ENCODE peak calls at places on chromosomes 16 and 17, in nine cellular contexts. N is left lung; R is AG04450; V is vagina; L is H9; S is CD4-positive, alpha-beta T cell; I is brain microvascular endothelial cell; X is upper lobe of right lung; A is hepatocyte. Q is an unnamed sample.

GRCh38 chr17:4785311-4786110 is 653 bp downstream of the VMO1 start:
- DNase-seq in N (peak; percentile 81), R (no peak), V (no peak), L (peak; percentile 41), S (no peak), I (no peak), X (no peak), A (no peak), Q (no peak)

GRCh38 chr16:69762843-69763556 is 868 bp downstream of the WWP2 start:
- DNase-seq in N (no peak), R (no peak), V (no peak), L (no peak), S (no peak), I (peak; percentile 20), X (no peak), A (peak; percentile 61), Q (no peak)

GRCh38 chr17:29179232-29180036 is 764 bp downstream of the MYO18A start:
- DNase-seq in N (peak; percentile 87), R (no peak), V (no peak), L (peak; percentile 98), S (no peak), I (no peak), X (peak; percentile 90), A (peak; percentile 86), Q (peak; percentile 83)

GRCh38 chr17:50699410-50699809 is 8.3 kb downstream of the ANKRD40 start:
- DNase-seq in N (no peak), R (no peak), V (no peak), L (no peak), S (no peak), I (no peak), X (no peak), A (no peak), Q (no peak)

GRCh38 chr16:61313931-61314330 is 722.3 kb downstream of the CDH8 start:
- DNase-seq in N (no peak), R (no peak), V (no peak), L (no peak), S (no peak), I (peak; percentile 13), X (no peak), A (no peak), Q (no peak)

GRCh38 chr17:67385122-67385988 is 8.3 kb downstream of the PITPNC1 start:
- DNase-seq in N (no peak), R (no peak), V (no peak), L (no peak), S (no peak), I (no peak), X (no peak), A (no peak), Q (no peak)

GRCh38 chr16:47229053-47229640 is 85.4 kb upstream of the NETO2 start:
- DNase-seq in N (no peak), R (no peak), V (no peak), L (no peak), S (no peak), I (no peak), X (no peak), A (no peak), Q (no peak)

GRCh38 chr16:85123891-85124635 is 11.8 kb upstream of the CIBAR2 start:
- DNase-seq in N (peak; percentile 83), R (peak; percentile 68), V (no peak), L (peak; percentile 58), S (no peak), I (peak; percentile 73), X (no peak), A (peak; percentile 41), Q (peak; percentile 26)

GRCh38 chr16:67419931-67420330 is 3.7 kb upstream of the ZDHHC1 start:
- DNase-seq in N (no peak), R (no peak), V (no peak), L (no peak), S (no peak), I (no peak), X (no peak), A (no peak), Q (no peak)

GRCh38 chr17:57215317-57215716 is 41.0 kb upstream of the MSI2 start:
- DNase-seq in N (no peak), R (no peak), V (no peak), L (no peak), S (no peak), I (no peak), X (no peak), A (peak; percentile 36), Q (peak; percentile 69)

GRCh38 chr16:13660807-13661206 is 259.1 kb upstream of the ERCC4 start:
- DNase-seq in N (no peak), R (no peak), V (no peak), L (no peak), S (no peak), I (no peak), X (no peak), A (no peak), Q (no peak)
- TF ChIP-seq CTCF in N (no peak), R (no peak), V (no peak), L (no peak), S (no peak), I (no peak), X (no peak), A (no peak), Q (no peak)

GRCh38 chr16:51109173-51109572 is 41.9 kb downstream of the SALL1 start:
- DNase-seq in N (no peak), R (no peak), V (no peak), L (no peak), S (no peak), I (no peak), X (no peak), A (no peak), Q (no peak)
- H3K27ac ChIP-seq in N (no peak overlapping the region), R (no peak overlapping the region), V (no peak overlapping the region), L (no peak overlapping the region), S (no peak overlapping the region), I (no peak overlapping the region), X (no peak overlapping the region), A (no peak overlapping the region), Q (no peak overlapping the region)

DNA sequence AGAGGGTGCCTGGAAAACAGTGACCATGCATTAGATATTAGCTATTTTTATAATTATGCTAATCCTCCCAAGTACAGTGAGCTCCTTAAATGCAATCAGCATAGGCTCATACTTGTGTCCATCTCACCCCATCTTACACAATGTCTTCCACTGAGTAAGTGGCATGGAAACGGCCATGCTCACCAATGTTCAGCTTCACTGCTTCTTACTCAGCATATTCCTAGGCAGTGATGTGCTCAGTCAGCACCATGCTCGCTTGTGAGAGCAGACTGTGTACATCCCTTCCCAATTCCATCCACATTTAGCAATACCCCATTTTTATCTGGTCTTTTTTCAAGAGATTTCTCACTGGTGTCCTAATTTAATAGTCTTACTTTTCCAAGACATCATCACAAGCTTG is 454.8 kb upstream of the SOX9 start:
- DNase-seq in N (no peak), R (no peak), V (no peak), L (no peak), S (no peak), I (no peak), X (no peak), A (no peak), Q (no peak)
- TF ChIP-seq CTCF in N (no peak), R (no peak), V (no peak), L (no peak), S (no peak), I (no peak), X (no peak), A (no peak), Q (no peak)

DNA sequence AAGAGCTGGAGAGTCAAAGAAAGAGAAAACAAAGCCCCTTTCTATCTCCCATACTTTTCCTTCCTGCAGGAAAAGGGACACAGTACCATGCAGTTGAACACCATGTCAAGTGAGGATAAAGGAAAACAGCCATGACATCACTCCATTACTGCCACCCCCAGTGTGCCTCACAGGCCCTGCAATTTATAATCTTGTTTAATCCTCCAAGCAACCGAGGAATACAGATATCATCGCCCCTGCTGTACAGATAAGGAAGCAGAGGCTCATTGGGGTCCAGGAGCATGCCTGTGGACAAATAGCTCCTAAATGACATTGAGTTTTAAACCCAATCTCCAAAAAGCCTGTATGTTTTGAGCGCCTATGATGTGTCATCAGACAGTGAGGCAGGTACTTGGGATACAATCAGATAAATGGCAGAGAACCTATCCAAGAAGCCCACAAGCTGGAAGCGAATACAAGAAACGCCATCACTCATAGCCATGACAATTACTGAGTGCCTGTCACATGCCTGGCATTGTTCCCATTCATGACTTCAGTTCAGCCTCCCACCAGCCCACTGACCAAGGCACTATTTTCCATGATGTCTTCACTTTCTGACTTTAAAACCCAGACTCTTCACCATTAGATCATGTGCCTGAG is 45.5 kb downstream of the CPPED1 start:
- DNase-seq in N (no peak), R (no peak), V (no peak), L (no peak), S (no peak), I (no peak), X (no peak), A (peak; percentile 13), Q (no peak)
- H3K27ac ChIP-seq in N (no peak overlapping the region), R (no peak overlapping the region), V (no peak overlapping the region), L (no peak overlapping the region), S (no peak overlapping the region), I (no peak overlapping the region), X (no peak overlapping the region), A (no peak overlapping the region), Q (no peak overlapping the region)